ENCODE peak calls at places on chromosomes 1 and 21, in six cellular contexts. I, K, Z, X, Q and C are unnamed samples.

GRCh38 chr1:109547412-109548320 is 749 bp upstream of the GNAI3 start:
- DNase-seq in I (no peak), K (no peak), Z (no peak), X (no peak), Q (no peak), C (peak)

GRCh38 chr1:169644298-169644697 is 14.4 kb upstream of the SELP start:
- DNase-seq in I (no peak), K (no peak), Z (no peak), X (no peak), Q (no peak), C (no peak)

GRCh38 chr1:17089496-17089895 is 29.8 kb downstream of the PADI2 start:
- DNase-seq in I (no peak), K (no peak), Z (no peak), X (peak), Q (no peak), C (no peak)

GRCh38 chr1:170146861-170147260 is 1.1 kb downstream of the NTMT2 start:
- DNase-seq in I (no peak), K (no peak), Z (peak), X (no peak), Q (no peak), C (no peak)

GRCh38 chr21:34526618-34527290 is 14.7 kb upstream of the KCNE1 start:
- DNase-seq in I (peak), K (peak), Z (peak), X (peak), Q (peak), C (peak)

GRCh38 chr1:59686170-59686569 is 128.6 kb upstream of the HOOK1 start:
- DNase-seq in I (no peak), K (no peak), Z (no peak), X (no peak), Q (no peak), C (no peak)

GRCh38 chr1:67347688-67348472 is 40.2 kb downstream of the IL12RB2 start:
- DNase-seq in I (peak), K (peak), Z (peak), X (peak), Q (peak), C (peak)

GRCh38 chr21:34722684-34723300 is 54.0 kb downstream of the CLIC6 start:
- DNase-seq in I (no peak), K (no peak), Z (no peak), X (no peak), Q (no peak), C (no peak)

GRCh38 chr1:53413175-53414001 is 45.8 kb upstream of the DMRTB1 start:
- DNase-seq in I (no peak), K (no peak), Z (peak), X (no peak), Q (peak), C (peak)

GRCh38 chr1:2533356-2533755 is 3.3 kb upstream of the HES5 start:
- DNase-seq in I (no peak), K (no peak), Z (no peak), X (no peak), Q (no peak), C (peak)

GRCh38 chr1:231950732-231951131 is 324.1 kb downstream of the DISC1 start:
- DNase-seq in I (no peak), K (no peak), Z (no peak), X (no peak), Q (no peak), C (no peak)

GRCh38 chr1:56285554-56286402 is 293.6 kb downstream of the PLPP3 start:
- DNase-seq in I (peak), K (no peak), Z (peak), X (no peak), Q (peak), C (peak)

GRCh38 chr1:110100335-110100734 is 11.9 kb upstream of the UBL4B start:
- DNase-seq in I (no peak), K (no peak), Z (no peak), X (no peak), Q (no peak), C (no peak)

GRCh38 chr1:70714149-70714548 is 303.1 kb downstream of the CTH start:
- DNase-seq in I (no peak), K (no peak), Z (no peak), X (no peak), Q (no peak), C (no peak)

GRCh38 chr1:92571578-92571977 is 84.9 kb upstream of the GFI1 start:
- DNase-seq in I (no peak), K (no peak), Z (no peak), X (no peak), Q (no peak), C (no peak)

GRCh38 chr1:225651376-225651871 is 1.5 kb downstream of the ENAH start:
- DNase-seq in I (no peak), K (no peak), Z (peak), X (no peak), Q (peak), C (peak)

GRCh38 chr1:23878668-23879067 is 10.6 kb upstream of the FUCA1 start:
- DNase-seq in I (no peak), K (no peak), Z (no peak), X (no peak), Q (no peak), C (no peak)

GRCh38 chr1:207925210-207925609 is 14.3 kb upstream of the CD34 start:
- DNase-seq in I (peak), K (no peak), Z (peak), X (peak), Q (peak), C (no peak)

GRCh38 chr1:219699870-219700269 is 87.0 kb upstream of the ZC3H11B start:
- DNase-seq in I (no peak), K (no peak), Z (peak), X (no peak), Q (peak), C (peak)

GRCh38 chr1:117336087-117336817 is 31.0 kb upstream of the MAN1A2 start:
- DNase-seq in I (no peak), K (no peak), Z (no peak), X (no peak), Q (no peak), C (no peak)

GRCh38 chr1:21670059-21670881 is 1.1 kb upstream of the RAP1GAP start:
- DNase-seq in I (peak), K (no peak), Z (no peak), X (no peak), Q (no peak), C (no peak)

GRCh38 chr1:18923721-18924610 is 21.6 kb upstream of the ALDH4A1 start:
- DNase-seq in I (peak), K (no peak), Z (no peak), X (no peak), Q (peak), C (no peak)

GRCh38 chr1:236164273-236164672 is 21.9 kb downstream of the GPR137B start:
- DNase-seq in I (no peak), K (no peak), Z (no peak), X (no peak), Q (no peak), C (no peak)

GRCh38 chr1:43435146-43436145 is 18.3 kb downstream of the HYI start:
- DNase-seq in I (peak), K (no peak), Z (peak), X (no peak), Q (peak), C (peak)

GRCh38 chr1:183272390-183272801 is 86.3 kb downstream of the LAMC2 start:
- DNase-seq in I (no peak), K (peak), Z (peak), X (no peak), Q (peak), C (peak)

GRCh38 chr1:4969556-4970129 is 315.2 kb downstream of the AJAP1 start:
- DNase-seq in I (no peak), K (no peak), Z (no peak), X (no peak), Q (no peak), C (no peak)

GRCh38 chr1:51327386-51327785 is 3.0 kb downstream of the TTC39A start:
- DNase-seq in I (no peak), K (no peak), Z (no peak), X (no peak), Q (peak), C (peak)

GRCh38 chr1:9715536-9716226 is 64.2 kb downstream of the PIK3CD start:
- DNase-seq in I (no peak), K (no peak), Z (no peak), X (no peak), Q (no peak), C (no peak)

GRCh38 chr1:77742011-77742555 is 17.6 kb downstream of the USP33 start:
- DNase-seq in I (no peak), K (no peak), Z (no peak), X (no peak), Q (no peak), C (no peak)

GRCh38 chr1:77739235-77739634 is 20.4 kb downstream of the USP33 start:
- DNase-seq in I (no peak), K (no peak), Z (no peak), X (no peak), Q (no peak), C (no peak)

GRCh38 chr1:77741316-77741715 is 18.3 kb downstream of the USP33 start:
- DNase-seq in I (no peak), K (no peak), Z (no peak), X (no peak), Q (no peak), C (no peak)

GRCh38 chr1:77744576-77744975 is 15.1 kb downstream of the USP33 start:
- DNase-seq in I (no peak), K (no peak), Z (no peak), X (no peak), Q (no peak), C (no peak)
- TF ChIP-seq CTCF in I (no peak), K (no peak), Z (no peak), X (no peak), Q (no peak), C (no peak)

GRCh38 chr1:90957497-90957896 is 64.3 kb downstream of the ZNF644 start:
- DNase-seq in I (no peak), K (no peak), Z (peak), X (no peak), Q (no peak), C (no peak)
- H3K4me3 ChIP-seq in I (no peak), K (no peak), Z (no peak), X (no peak), Q (no peak), C (no peak)

GRCh38 chr21:28233536-28234220 is 759.0 kb downstream of the LTN1 start:
- DNase-seq in I (no peak), K (no peak), Z (no peak), X (no peak), Q (no peak), C (no peak)

GRCh38 chr21:28237661-28238060 is 755.0 kb downstream of the LTN1 start:
- DNase-seq in I (no peak), K (no peak), Z (no peak), X (peak), Q (no peak), C (no peak)

GRCh38 chr21:28239345-28239744 is 753.3 kb downstream of the LTN1 start:
- DNase-seq in I (no peak), K (no peak), Z (no peak), X (peak), Q (peak), C (no peak)

GRCh38 chr21:28230559-28230958 is 762.1 kb downstream of the LTN1 start:
- DNase-seq in I (no peak), K (no peak), Z (no peak), X (no peak), Q (peak), C (peak)

DNA sequence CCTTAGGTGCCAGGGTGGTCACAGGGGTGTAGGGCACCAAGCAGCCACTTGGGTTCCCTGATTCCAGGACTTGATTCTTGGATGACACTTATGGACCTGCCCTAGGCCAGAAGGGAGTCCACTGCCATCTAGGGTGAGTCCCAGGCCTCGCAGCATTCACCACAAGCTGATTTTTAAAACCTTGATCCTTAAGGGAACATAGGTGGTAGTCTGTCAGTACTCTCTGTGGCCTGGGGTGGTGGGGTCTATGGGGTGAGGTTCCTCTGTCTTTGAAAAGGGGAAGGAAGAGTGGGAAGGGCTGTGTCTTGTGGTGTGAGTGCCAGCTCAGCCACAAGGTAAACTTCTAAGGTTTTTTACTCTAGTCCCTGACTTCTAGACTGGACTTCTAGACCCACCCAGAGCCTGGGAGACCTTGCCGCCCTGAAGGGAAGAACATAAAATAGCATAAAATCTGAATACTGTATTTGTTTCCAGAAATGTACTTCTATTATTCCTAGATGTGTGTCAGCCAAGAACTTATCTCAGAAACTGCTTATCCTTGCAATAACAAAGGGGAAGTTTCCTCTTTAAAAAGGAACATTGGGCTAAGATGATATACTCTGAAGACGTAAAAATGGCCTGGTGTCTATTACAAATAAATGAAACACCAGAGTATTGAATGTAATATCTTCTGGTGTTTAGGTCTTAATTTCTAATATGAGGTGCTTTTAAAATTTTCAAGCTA is 757.3 kb downstream of the LTN1 start:
- DNase-seq in I (no peak), K (no peak), Z (no peak), X (no peak), Q (peak), C (no peak)
- TF ChIP-seq CTCF in I (no peak), K (no peak), Z (no peak), X (no peak), Q (peak), C (peak)

DNA sequence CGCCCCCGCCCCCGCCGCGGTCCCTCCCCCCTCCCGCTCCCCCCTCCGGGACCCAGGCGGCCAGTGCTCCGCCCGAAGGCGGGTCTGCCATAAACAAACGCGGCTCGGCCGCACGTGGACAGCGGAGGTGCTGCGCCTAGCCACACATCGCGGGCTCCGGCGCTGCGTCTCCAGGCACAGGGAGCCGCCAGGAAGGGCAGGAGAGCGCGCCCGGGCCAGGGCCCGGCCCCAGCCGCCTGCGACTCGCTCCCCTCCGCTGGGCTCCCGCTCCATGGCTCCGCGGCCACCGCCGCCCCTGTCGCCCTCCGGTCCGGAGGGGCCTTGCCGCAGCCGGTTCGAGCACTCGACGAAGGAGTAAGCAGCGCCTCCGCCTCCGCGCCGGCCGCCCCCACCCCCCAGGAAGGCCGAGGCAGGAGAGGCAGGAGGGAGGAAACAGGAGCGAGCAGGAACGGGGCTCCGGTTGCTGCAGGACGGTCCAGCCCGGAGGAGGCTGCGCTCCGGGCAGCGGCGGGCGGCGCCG is at the start of gene SIM2:
- DNase-seq in I (no peak), K (no peak), Z (no peak), X (no peak), Q (peak), C (peak)
- H3K4me3 ChIP-seq in I (peak), K (peak), Z (no peak), X (no peak), Q (peak), C (no peak)

DNA sequence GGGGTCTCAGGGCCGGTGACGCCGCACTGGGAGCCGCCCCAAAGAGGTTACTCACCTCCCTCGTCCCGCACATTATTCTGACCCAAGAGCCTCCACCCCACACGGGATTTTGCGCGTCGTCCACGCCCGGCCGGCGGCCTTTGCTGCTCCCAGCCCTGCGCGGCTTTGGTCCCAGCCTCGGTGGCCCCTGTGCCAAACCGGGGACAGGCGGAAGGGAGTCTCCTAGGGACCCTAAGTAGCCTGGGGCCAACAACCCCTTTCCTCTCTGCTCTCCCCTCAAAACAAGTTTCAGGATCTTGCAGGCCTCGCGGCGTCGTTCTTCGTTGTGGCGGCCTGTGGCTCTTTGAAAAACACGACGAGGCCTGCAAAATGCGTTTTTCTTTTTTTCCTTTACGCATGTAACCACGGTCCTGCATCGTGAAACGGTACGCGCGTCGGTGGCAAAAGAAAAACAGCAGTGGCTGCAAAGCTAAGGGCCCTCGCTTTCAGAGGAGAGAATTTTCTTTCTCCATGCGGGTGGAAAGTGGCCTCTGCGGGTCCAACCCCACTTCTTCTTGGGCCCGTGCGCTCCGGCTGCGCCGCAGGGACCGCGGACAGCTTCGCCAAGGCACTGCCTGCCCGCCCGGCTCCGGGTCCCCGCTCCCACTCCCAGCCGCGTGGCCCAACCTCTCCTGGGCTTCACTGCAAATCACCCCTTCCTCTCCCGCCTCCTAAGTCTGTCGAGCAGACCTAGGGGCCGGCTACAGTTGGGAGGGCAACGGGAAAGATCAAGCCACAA is 816 bp upstream of the RUNX3 start:
- DNase-seq in I (no peak), K (no peak), Z (no peak), X (no peak), Q (no peak), C (no peak)
- TF ChIP-seq CTCF in I (no peak), K (no peak), Z (no peak), X (no peak), Q (no peak), C (no peak)

DNA sequence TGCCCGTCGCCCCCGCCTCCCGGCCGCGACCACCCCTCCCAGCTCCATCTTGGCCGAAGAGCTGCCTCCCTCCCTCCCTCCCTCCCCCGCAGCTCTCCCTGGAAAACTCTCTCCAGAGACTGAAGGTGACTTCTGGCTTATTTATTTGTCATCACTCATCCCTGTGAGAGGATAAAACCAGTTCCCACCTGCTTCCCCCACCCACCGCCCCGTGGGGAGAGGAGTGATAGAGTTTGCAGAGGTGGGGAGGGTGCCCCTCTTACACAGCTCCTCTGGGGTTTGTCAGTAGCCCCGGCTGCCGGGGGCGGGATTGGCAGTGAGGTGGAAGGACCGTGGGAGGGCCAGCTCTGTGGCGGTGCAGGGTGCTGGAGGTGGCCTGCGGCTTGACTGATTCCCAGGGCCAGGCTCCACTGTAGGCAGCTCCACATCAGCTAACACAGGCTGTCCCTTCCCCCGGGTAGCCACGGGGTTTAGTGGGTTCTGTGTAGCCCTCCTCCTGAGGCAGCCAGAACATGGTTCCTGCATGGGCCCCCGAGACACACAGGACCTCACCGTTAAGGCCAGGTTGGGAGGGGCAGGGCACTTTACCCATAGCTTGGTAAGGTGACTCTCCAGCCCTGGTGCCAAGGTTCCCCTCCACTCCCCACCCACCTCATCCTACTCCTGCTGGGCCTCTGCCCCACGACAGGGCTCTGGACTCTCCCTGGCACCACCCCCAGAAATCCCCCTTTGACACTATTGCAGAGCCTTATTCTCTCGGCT is 62.2 kb downstream of the ELK4 start:
- DNase-seq in I (peak), K (no peak), Z (no peak), X (no peak), Q (no peak), C (no peak)
- H3K4me3 ChIP-seq in I (peak), K (peak), Z (no peak), X (peak), Q (no peak), C (no peak)

DNA sequence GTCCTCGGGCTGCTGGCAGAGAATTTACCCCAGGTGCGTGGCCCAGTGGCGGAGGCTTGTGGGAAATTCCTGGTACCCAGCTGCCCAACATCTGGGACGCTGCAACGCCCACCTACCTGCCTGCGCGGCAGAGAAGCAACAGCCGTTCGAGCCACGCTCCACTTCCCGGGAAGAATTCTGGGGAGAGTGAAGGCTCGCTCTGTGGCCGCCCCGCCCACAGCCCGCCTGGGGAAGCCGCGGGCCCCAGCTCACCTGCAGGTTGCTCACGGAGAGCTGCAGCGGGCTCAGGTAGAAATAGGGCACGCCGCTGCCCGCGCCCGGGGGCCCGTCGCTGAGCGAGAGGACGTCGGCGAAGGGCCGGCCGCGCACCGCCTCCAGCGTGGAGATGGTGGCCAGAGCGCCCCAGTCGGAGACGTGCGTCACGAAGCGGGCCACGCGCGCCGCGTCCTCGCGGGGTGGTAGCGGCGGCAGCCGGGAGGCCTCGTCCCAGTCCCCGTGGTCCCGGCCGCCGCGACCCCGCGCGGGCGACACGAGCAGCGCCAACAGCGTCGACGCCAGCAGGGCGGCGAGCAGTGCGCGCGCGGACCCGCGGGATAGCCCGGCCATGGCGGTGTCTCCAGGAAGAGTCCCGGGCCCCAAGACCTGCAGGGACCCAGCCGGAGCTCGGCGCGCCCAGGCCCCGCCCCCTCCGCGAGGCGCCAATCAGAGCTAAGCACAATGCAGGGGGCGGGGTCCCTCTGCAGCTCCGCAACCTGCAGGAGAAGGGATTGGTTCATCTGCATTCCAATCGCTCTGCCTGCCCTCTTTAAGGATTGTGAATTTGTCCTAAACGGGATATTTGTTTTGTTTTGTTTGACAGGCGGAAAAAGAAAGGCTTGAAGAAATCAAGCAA is at the start of gene CREG1:
- DNase-seq in I (peak), K (peak), Z (peak), X (peak), Q (peak), C (peak)
- TF ChIP-seq CTCF in I (no peak), K (no peak), Z (no peak), X (no peak), Q (no peak), C (no peak)